ENCODE peak calls at places on chromosome 13, in nine cellular contexts. Q is CD4-positive, alpha-beta T cell; P is brain microvascular endothelial cell; D is neuronal stem cell; H is heart left ventricle; C is iPS DF 6.9; A is ascending aorta; X is cardiac muscle cell; J is GM23338. Z is an unnamed sample.

GRCh38 chr13:44352671-44353070 is 21.0 kb upstream of the SERP2 start:
- DNase-seq in Q (no peak), P (no peak), D (no peak), H (no peak), C (no peak), A (no peak), X (no peak), J (no peak), Z (no peak)

GRCh38 chr13:98571955-98572662 is 4.8 kb downstream of the STK24 start:
- DNase-seq in Q (peak), P (no peak), D (no peak), H (no peak), C (no peak), A (no peak), X (no peak), J (no peak), Z (no peak)

GRCh38 chr13:99103536-99103935 is 97.1 kb upstream of the UBAC2 start:
- DNase-seq in Q (no peak), P (no peak), D (no peak), H (no peak), C (no peak), A (no peak), X (peak), J (peak), Z (no peak)

GRCh38 chr13:34469212-34469983 is 472.7 kb upstream of the NBEA start:
- DNase-seq in Q (no peak), P (no peak), D (no peak), H (no peak), C (no peak), A (no peak), X (no peak), J (no peak), Z (peak)

GRCh38 chr13:46389985-46390384 is 2.9 kb upstream of the RUBCNL start:
- DNase-seq in Q (no peak), P (no peak), D (no peak), H (no peak), C (no peak), A (no peak), X (no peak), J (no peak), Z (no peak)

GRCh38 chr13:48426052-48426451 is 13.1 kb upstream of the LPAR6 start:
- DNase-seq in Q (no peak), P (no peak), D (no peak), H (no peak), C (no peak), A (no peak), X (no peak), J (no peak), Z (no peak)

GRCh38 chr13:110245421-110245899 is 61.5 kb downstream of the COL4A1 start:
- DNase-seq in Q (no peak), P (no peak), D (no peak), H (no peak), C (no peak), A (no peak), X (no peak), J (no peak), Z (peak)

GRCh38 chr13:52162279-52163101 is 3.1 kb upstream of the NEK3 start:
- DNase-seq in Q (no peak), P (peak), D (peak), H (no peak), C (no peak), A (no peak), X (no peak), J (no peak), Z (no peak)

GRCh38 chr13:87677334-87678234 is 6.4 kb downstream of the SLITRK5 start:
- DNase-seq in Q (peak), P (no peak), D (peak), H (no peak), C (no peak), A (no peak), X (peak), J (peak), Z (no peak)

GRCh38 chr13:40187324-40187795 is 479.1 kb downstream of the FOXO1 start:
- DNase-seq in Q (peak), P (no peak), D (no peak), H (no peak), C (no peak), A (no peak), X (no peak), J (peak), Z (no peak)

GRCh38 chr13:106232680-106233079 is 302.8 kb downstream of the EFNB2 start:
- DNase-seq in Q (no peak), P (no peak), D (no peak), H (no peak), C (no peak), A (no peak), X (peak), J (peak), Z (no peak)

DNA sequence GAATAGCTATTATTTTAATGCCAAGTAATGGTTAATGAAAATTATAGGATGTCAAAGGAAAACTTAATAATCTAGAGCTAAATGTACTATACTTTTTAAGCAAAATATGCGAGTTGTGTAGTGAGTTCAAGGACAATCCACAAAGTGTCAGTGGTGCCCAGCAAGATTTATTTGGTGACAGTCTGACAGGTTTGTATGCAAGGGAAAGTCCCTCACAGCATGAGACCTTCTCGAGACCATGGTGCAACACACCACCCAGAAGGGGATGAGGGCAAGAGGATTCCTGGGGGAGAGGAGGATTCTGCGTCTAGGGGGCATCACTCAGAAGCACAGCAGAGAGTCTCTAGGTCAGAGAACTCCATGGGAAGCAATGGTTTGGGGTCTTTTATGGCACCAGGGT is 224.7 kb downstream of the GPC5 start:
- DNase-seq in Q (no peak), P (no peak), D (no peak), H (no peak), C (no peak), A (no peak), X (no peak), J (peak), Z (no peak)
- H3K27ac ChIP-seq in Q (no peak), P (no peak), D (no peak), H (no peak), C (no peak), A (no peak), X (no peak), J (no peak), Z (no peak)

GRCh38 chr13:112968380-112968909 is 569 bp upstream of the MCF2L start:
- DNase-seq in Q (peak), P (no peak), D (no peak), H (peak), C (no peak), A (no peak), X (peak), J (peak), Z (no peak)

GRCh38 chr13:112968910-112969691 is at the start of gene MCF2L:
- DNase-seq in Q (peak), P (no peak), D (peak), H (peak), C (peak), A (no peak), X (peak), J (peak), Z (no peak)

GRCh38 chr13:112966776-112967175 is 2.2 kb upstream of the MCF2L start:
- DNase-seq in Q (no peak), P (no peak), D (no peak), H (peak), C (no peak), A (no peak), X (no peak), J (no peak), Z (no peak)

GRCh38 chr13:112969692-112970338 is 801 bp downstream of the MCF2L start:
- DNase-seq in Q (no peak), P (no peak), D (no peak), H (no peak), C (no peak), A (no peak), X (no peak), J (no peak), Z (no peak)

GRCh38 chr13:112967666-112968379 is 1.2 kb upstream of the MCF2L start:
- DNase-seq in Q (no peak), P (no peak), D (peak), H (peak), C (no peak), A (no peak), X (no peak), J (no peak), Z (no peak)
- H3K27ac ChIP-seq in Q (no peak), P (no peak), D (no peak), H (peak), C (no peak), A (no peak), X (no peak), J (no peak), Z (peak)

DNA sequence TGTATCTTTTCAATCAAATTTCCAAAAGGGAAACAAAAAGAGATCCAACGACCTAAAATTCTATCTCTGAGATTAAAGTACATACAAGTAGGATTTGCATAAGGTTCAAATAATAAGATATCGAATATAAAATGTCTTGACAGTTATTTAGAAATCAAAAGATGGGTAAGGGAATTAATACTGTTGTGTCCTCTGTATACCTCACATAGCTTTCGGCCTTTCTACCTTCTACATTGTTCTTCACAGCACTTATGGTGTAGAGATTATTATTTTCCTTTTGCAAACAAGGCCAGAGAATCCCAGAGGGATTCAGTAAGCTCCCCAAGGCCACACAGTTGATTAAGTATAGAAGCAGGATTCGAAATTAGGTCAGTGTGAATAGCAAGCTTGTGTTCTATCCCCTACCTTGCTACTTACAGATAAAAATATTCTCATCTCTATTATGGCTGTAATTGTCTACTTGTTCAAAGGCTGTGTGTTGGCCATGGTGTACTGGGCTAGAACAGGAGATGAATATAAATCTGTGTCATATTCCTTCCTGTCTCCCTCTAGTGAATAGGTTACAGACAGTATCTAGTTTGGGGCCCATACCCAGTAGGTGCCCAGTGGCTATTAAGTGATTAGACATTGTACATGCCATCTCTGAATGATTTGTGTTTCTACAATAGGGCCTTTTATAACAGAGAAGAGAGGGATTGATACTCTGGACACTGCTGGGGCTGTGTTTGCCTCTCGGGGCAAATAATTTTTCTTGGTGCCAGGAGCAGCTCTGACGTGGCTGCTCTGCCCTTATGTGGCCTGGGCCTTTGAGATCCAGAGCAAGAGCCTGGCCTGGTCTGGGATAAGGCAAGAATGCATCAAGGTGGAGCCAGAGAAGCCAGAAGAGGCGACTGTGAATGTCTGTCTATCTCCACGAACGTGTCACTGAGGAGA is 403.3 kb downstream of the SPRY2 start:
- DNase-seq in Q (no peak), P (peak), D (no peak), H (no peak), C (no peak), A (no peak), X (no peak), J (no peak), Z (no peak)
- H3K27ac ChIP-seq in Q (no peak), P (peak), D (no peak), H (peak), C (no peak), A (peak), X (no peak), J (no peak), Z (peak)

DNA sequence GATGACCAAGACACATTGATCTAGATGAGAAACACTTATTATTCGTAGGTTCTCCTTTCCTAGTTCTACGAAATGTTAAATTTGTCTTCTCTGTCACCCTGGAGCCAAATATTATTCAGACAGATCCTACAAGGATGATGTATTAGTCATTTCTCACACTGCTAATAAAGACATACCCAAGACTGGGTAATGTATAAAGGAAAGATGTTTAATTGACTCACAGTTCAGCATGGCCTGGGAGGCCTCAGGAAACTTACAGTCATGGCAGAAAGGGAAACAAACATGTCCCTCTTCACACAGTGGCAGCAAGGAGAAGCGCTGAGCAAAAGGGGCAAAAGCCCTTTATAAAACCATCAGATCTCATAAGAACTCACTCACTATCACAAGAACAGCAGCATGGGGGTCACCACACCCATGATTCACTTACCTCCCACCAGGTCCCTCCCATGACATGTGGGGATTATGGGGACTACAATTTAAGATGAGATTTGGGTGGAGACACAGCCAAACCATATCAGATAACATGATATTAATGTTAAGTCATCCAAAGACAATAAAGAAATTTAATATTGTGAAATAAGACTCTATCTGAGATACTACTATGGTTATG is 1248.8 kb upstream of the SLC10A2 start:
- DNase-seq in Q (no peak), P (peak), D (no peak), H (no peak), C (no peak), A (no peak), X (no peak), J (no peak), Z (no peak)
- H3K27ac ChIP-seq in Q (no peak), P (peak), D (no peak), H (no peak), C (no peak), A (no peak), X (no peak), J (no peak), Z (no peak)

GRCh38 chr13:75470676-75471075 is 11.3 kb downstream of the TBC1D4 start:
- DNase-seq in Q (no peak), P (no peak), D (no peak), H (no peak), C (no peak), A (no peak), X (no peak), J (no peak), Z (no peak)

GRCh38 chr13:75467009-75467728 is 14.8 kb downstream of the TBC1D4 start:
- DNase-seq in Q (no peak), P (no peak), D (no peak), H (no peak), C (no peak), A (no peak), X (no peak), J (no peak), Z (no peak)

GRCh38 chr13:75469087-75469486 is 12.9 kb downstream of the TBC1D4 start:
- DNase-seq in Q (no peak), P (no peak), D (no peak), H (no peak), C (no peak), A (no peak), X (no peak), J (peak), Z (no peak)

GRCh38 chr13:75468602-75469001 is 13.4 kb downstream of the TBC1D4 start:
- DNase-seq in Q (no peak), P (no peak), D (no peak), H (no peak), C (no peak), A (no peak), X (no peak), J (no peak), Z (no peak)

GRCh38 chr13:75468098-75468497 is 13.9 kb downstream of the TBC1D4 start:
- DNase-seq in Q (no peak), P (no peak), D (no peak), H (no peak), C (no peak), A (no peak), X (no peak), J (no peak), Z (no peak)
- H3K27ac ChIP-seq in Q (no peak), P (no peak), D (no peak), H (peak), C (no peak), A (no peak), X (no peak), J (no peak), Z (no peak)

Z was measured in esophagus muscularis mucosa.